ENCODE peak calls at places on chromosomes 5 and 9, in seven cellular contexts. P is aorta; W is activated gamma-delta T cell treated with Interleukin-2 at 50 U/mL for 16 hours; S is astrocyte; L is bronchial epithelial cell; D is stimulated activated effector memory CD8-positive, alpha-beta T cell treated with anti-CD3 and anti-CD28 coated beads, Interleukin-12 subunit alpha, Interleukin-12 subunit beta, amount 100 ng/mL, for 72 hours; E is epithelial cell of esophagus. A is an unnamed sample.

GRCh38 chr5:113965225-113965624 is 396.6 kb upstream of the KCNN2 start:
- DNase-seq in P (no peak), W (no peak), S (no peak), L (no peak), D (no peak), E (no peak), A (no peak)

GRCh38 chr9:136138566-136138965 is 19.9 kb upstream of the TMEM250 start:
- DNase-seq in P (peak), W (peak), S (no peak), L (no peak), D (no peak), E (peak), A (no peak)

GRCh38 chr9:2248768-2249167 is 233.6 kb downstream of the SMARCA2 start:
- DNase-seq in P (no peak), W (no peak), S (no peak), L (no peak), D (no peak), E (no peak), A (no peak)

GRCh38 chr5:56356876-56357160 is 123.7 kb upstream of the ANKRD55 start:
- DNase-seq in P (no peak), W (no peak), S (no peak), L (no peak), D (no peak), E (no peak), A (no peak)

GRCh38 chr9:130429831-130430230 is 14.9 kb upstream of the ASS1 start:
- DNase-seq in P (no peak), W (no peak), S (no peak), L (no peak), D (no peak), E (no peak), A (no peak)

GRCh38 chr5:79890119-79890870 is 100.8 kb downstream of the MTX3 start:
- DNase-seq in P (no peak), W (no peak), S (no peak), L (no peak), D (no peak), E (no peak), A (no peak)

GRCh38 chr5:172777381-172778222 is 6.6 kb upstream of the DUSP1 start:
- DNase-seq in P (peak), W (peak), S (peak), L (peak), D (peak), E (peak), A (peak)

GRCh38 chr5:6820851-6821479 is 107.7 kb downstream of the TENT4A start:
- DNase-seq in P (no peak), W (no peak), S (no peak), L (peak), D (peak), E (peak), A (peak)

GRCh38 chr9:134301387-134302129 is 24.7 kb upstream of the RXRA start:
- DNase-seq in P (peak), W (peak), S (no peak), L (peak), D (peak), E (peak), A (no peak)

GRCh38 chr9:112332674-112332976 is 794 bp downstream of the PTBP3 start:
- DNase-seq in P (no peak), W (no peak), S (no peak), L (no peak), D (no peak), E (no peak), A (no peak)

GRCh38 chr9:108617661-108618060 is 238.1 kb downstream of the ACTL7B start:
- DNase-seq in P (no peak), W (no peak), S (no peak), L (peak), D (no peak), E (peak), A (peak)

GRCh38 chr5:152259702-152260101 is 145.4 kb downstream of the NMUR2 start:
- DNase-seq in P (peak), W (no peak), S (no peak), L (no peak), D (no peak), E (no peak), A (no peak)

GRCh38 chr5:54415896-54416640 is 39.4 kb upstream of the HSPB3 start:
- DNase-seq in P (no peak), W (no peak), S (peak), L (peak), D (no peak), E (peak), A (peak)

GRCh38 chr9:133509179-133510083 is 15.3 kb downstream of the MYMK start:
- DNase-seq in P (no peak), W (peak), S (no peak), L (peak), D (no peak), E (peak), A (no peak)

GRCh38 chr5:54309237-54309636 is 1.1 kb downstream of the ARL15 start:
- DNase-seq in P (no peak), W (no peak), S (no peak), L (peak), D (no peak), E (peak), A (no peak)

GRCh38 chr9:89387970-89388867 is 69.9 kb downstream of the SECISBP2 start:
- DNase-seq in P (peak), W (no peak), S (no peak), L (peak), D (no peak), E (peak), A (peak)

GRCh38 chr5:132459983-132460834 is 30.4 kb downstream of the IRF1 start:
- DNase-seq in P (peak), W (no peak), S (no peak), L (no peak), D (no peak), E (peak), A (peak)

GRCh38 chr9:121916008-121916407 is 177.1 kb downstream of the TTLL11 start:
- DNase-seq in P (no peak), W (no peak), S (peak), L (peak), D (no peak), E (peak), A (no peak)

GRCh38 chr5:172015346-172015745 is 8.9 kb upstream of the FBXW11 start:
- DNase-seq in P (no peak), W (no peak), S (no peak), L (no peak), D (no peak), E (no peak), A (no peak)

GRCh38 chr9:7894231-7894630 is 94.7 kb upstream of the DMAC1 start:
- DNase-seq in P (no peak), W (no peak), S (no peak), L (no peak), D (no peak), E (no peak), A (no peak)

GRCh38 chr9:137445275-137445807 is 4.2 kb upstream of the ENTPD8 start:
- DNase-seq in P (peak), W (peak), S (peak), L (peak), D (peak), E (peak), A (peak)

GRCh38 chr5:93570294-93571110 is 10.5 kb downstream of the NR2F1-AS1 start:
- DNase-seq in P (no peak), W (no peak), S (no peak), L (no peak), D (no peak), E (no peak), A (no peak)

GRCh38 chr9:70080481-70081119 is 37.0 kb downstream of the MAMDC2 start:
- DNase-seq in P (peak), W (no peak), S (peak), L (peak), D (no peak), E (no peak), A (no peak)

GRCh38 chr9:99016681-99017387 is 73.1 kb downstream of the COL15A1 start:
- DNase-seq in P (no peak), W (no peak), S (no peak), L (no peak), D (no peak), E (no peak), A (no peak)

GRCh38 chr9:110337727-110338522 is at the start of gene TXNDC8:
- DNase-seq in P (no peak), W (no peak), S (peak), L (no peak), D (no peak), E (no peak), A (peak)

GRCh38 chr5:14195588-14195987 is 52.4 kb downstream of the TRIO start:
- DNase-seq in P (no peak), W (no peak), S (no peak), L (no peak), D (no peak), E (no peak), A (no peak)

GRCh38 chr5:10009802-10010201 is 239.9 kb downstream of the ATPSCKMT start:
- DNase-seq in P (no peak), W (no peak), S (peak), L (peak), D (no peak), E (peak), A (no peak)

GRCh38 chr5:64646169-64646568 is 44.1 kb upstream of the SHISAL2B start:
- DNase-seq in P (no peak), W (no peak), S (no peak), L (no peak), D (no peak), E (no peak), A (no peak)

GRCh38 chr9:20526500-20527319 is 95.6 kb downstream of the MLLT3 start:
- DNase-seq in P (no peak), W (no peak), S (peak), L (peak), D (no peak), E (peak), A (no peak)

GRCh38 chr9:83065233-83065632 is 2.3 kb upstream of the RASEF start:
- DNase-seq in P (no peak), W (no peak), S (no peak), L (no peak), D (no peak), E (no peak), A (no peak)

GRCh38 chr9:22452415-22453010 is 5.9 kb downstream of the DMRTA1 start:
- DNase-seq in P (peak), W (no peak), S (no peak), L (peak), D (no peak), E (peak), A (no peak)

GRCh38 chr5:1203311-1203967 is 2.0 kb downstream of the SLC6A19 start:
- DNase-seq in P (peak), W (no peak), S (no peak), L (no peak), D (no peak), E (no peak), A (no peak)

GRCh38 chr9:131868766-131869165 is 128.9 kb upstream of the RAPGEF1 start:
- DNase-seq in P (peak), W (no peak), S (no peak), L (no peak), D (no peak), E (no peak), A (no peak)

GRCh38 chr9:134959971-134960310 is 42.2 kb upstream of the FCN1 start:
- DNase-seq in P (no peak), W (no peak), S (no peak), L (no peak), D (no peak), E (no peak), A (no peak)

GRCh38 chr5:161301586-161301985 is 244.9 kb downstream of the GABRB2 start:
- DNase-seq in P (no peak), W (no peak), S (no peak), L (no peak), D (no peak), E (no peak), A (no peak)

GRCh38 chr5:142977363-142978051 is 207.3 kb downstream of the ARHGAP26 start:
- DNase-seq in P (no peak), W (peak), S (peak), L (peak), D (peak), E (peak), A (peak)

GRCh38 chr9:123326662-123327093 is 29.3 kb upstream of the CRB2 start:
- DNase-seq in P (no peak), W (no peak), S (no peak), L (no peak), D (no peak), E (no peak), A (no peak)

GRCh38 chr9:136004219-136004618 is 43.0 kb upstream of the UBAC1 start:
- DNase-seq in P (no peak), W (no peak), S (no peak), L (no peak), D (no peak), E (no peak), A (no peak)

GRCh38 chr9:5562806-5563416 is 52.6 kb downstream of the PDCD1LG2 start:
- DNase-seq in P (no peak), W (no peak), S (peak), L (no peak), D (no peak), E (peak), A (no peak)

GRCh38 chr9:21688108-21689102 is 114.0 kb upstream of the MTAP start:
- DNase-seq in P (peak), W (no peak), S (peak), L (peak), D (peak), E (peak), A (peak)

A was measured in NCI-H226.